ENCODE peak calls at places on chromosomes 7 and 10, in seven cellular contexts. One of them, this sample, is unnamed.

GRCh38 chr7:129828989-129829676 is 123.6 kb downstream of the UBE2H start:
- DNase-seq in OCI-LY7: no peak
- DNase-seq in Kasumi-1: peak; percentile 16
- DNase-seq in NCI-H1105 treated with DMSO at 0.1 percent for 48 hours: peak; percentile 20
- DNase-seq in NCI-H345: peak; percentile 71
- DNase-seq in midbrain: no peak
- DNase-seq in heart right ventricle: no peak
- DNase-seq in this sample: no peak

GRCh38 chr7:101733713-101734475 is 83.5 kb upstream of the CUX1 start:
- DNase-seq in heart right ventricle: peak; percentile 10
- DNase-seq in Kasumi-1: peak; percentile 89
- DNase-seq in NCI-H345: no peak
- DNase-seq in midbrain: peak; percentile 11
- DNase-seq in OCI-LY7: no peak
- DNase-seq in NCI-H1105 treated with DMSO at 0.1 percent for 48 hours: peak; percentile 32
- DNase-seq in this sample: peak; percentile 63

GRCh38 chr10:52870562-52870961 is 98.0 kb upstream of the MBL2 start:
- DNase-seq in midbrain: no peak
- DNase-seq in heart right ventricle: no peak
- DNase-seq in OCI-LY7: no peak
- DNase-seq in Kasumi-1: no peak
- DNase-seq in NCI-H1105 treated with DMSO at 0.1 percent for 48 hours: no peak
- DNase-seq in NCI-H345: no peak
- DNase-seq in this sample: no peak

GRCh38 chr10:118721005-118721876 is 33.5 kb downstream of the CACUL1 start:
- DNase-seq in midbrain: peak; percentile 78
- DNase-seq in NCI-H1105 treated with DMSO at 0.1 percent for 48 hours: peak; percentile 23
- DNase-seq in NCI-H345: peak; percentile 37
- DNase-seq in Kasumi-1: peak; percentile 81
- DNase-seq in OCI-LY7: peak; percentile 56
- DNase-seq in heart right ventricle: peak; percentile 57
- DNase-seq in this sample: peak; percentile 23

GRCh38 chr7:34133983-34134782 is 228.8 kb downstream of the BMPER start:
- DNase-seq in NCI-H345: peak; percentile 59
- DNase-seq in OCI-LY7: peak; percentile 10
- DNase-seq in NCI-H1105 treated with DMSO at 0.1 percent for 48 hours: peak; percentile 70
- DNase-seq in Kasumi-1: peak; percentile 45
- DNase-seq in midbrain: peak; percentile 41
- DNase-seq in heart right ventricle: peak; percentile 55
- DNase-seq in this sample: peak; percentile 45

GRCh38 chr7:36951257-36951697 is 227.0 kb upstream of the AOAH start:
- DNase-seq in NCI-H1105 treated with DMSO at 0.1 percent for 48 hours: no peak
- DNase-seq in OCI-LY7: peak; percentile 26
- DNase-seq in Kasumi-1: no peak
- DNase-seq in midbrain: no peak
- DNase-seq in heart right ventricle: no peak
- DNase-seq in NCI-H345: no peak
- DNase-seq in this sample: no peak

GRCh38 chr10:130171196-130171595 is 35.0 kb downstream of the GLRX3 start:
- DNase-seq in NCI-H345: no peak
- DNase-seq in midbrain: no peak
- DNase-seq in OCI-LY7: no peak
- DNase-seq in Kasumi-1: peak; percentile 91
- DNase-seq in NCI-H1105 treated with DMSO at 0.1 percent for 48 hours: no peak
- DNase-seq in heart right ventricle: no peak
- DNase-seq in this sample: no peak

GRCh38 chr7:28418311-28418710 is 6.0 kb downstream of the CREB5 start:
- DNase-seq in OCI-LY7: no peak
- DNase-seq in NCI-H345: no peak
- DNase-seq in Kasumi-1: no peak
- DNase-seq in NCI-H1105 treated with DMSO at 0.1 percent for 48 hours: no peak
- DNase-seq in midbrain: no peak
- DNase-seq in heart right ventricle: no peak
- DNase-seq in this sample: no peak

GRCh38 chr7:10973942-10974716 is 457 bp downstream of the PHF14 start:
- DNase-seq in NCI-H1105 treated with DMSO at 0.1 percent for 48 hours: peak; percentile 41
- DNase-seq in OCI-LY7: peak; percentile 41
- DNase-seq in heart right ventricle: no peak
- DNase-seq in NCI-H345: peak; percentile 44
- DNase-seq in midbrain: peak; percentile 5
- DNase-seq in Kasumi-1: peak; percentile 3
- DNase-seq in this sample: peak; percentile 59

GRCh38 chr7:143002106-143002505 is 24.8 kb downstream of the OR9A2 start:
- DNase-seq in Kasumi-1: peak; percentile 65
- DNase-seq in NCI-H1105 treated with DMSO at 0.1 percent for 48 hours: peak; percentile 16
- DNase-seq in NCI-H345: no peak
- DNase-seq in midbrain: no peak
- DNase-seq in heart right ventricle: no peak
- DNase-seq in OCI-LY7: peak; percentile 29
- DNase-seq in this sample: no peak

GRCh38 chr10:131694168-131694962 is 206.4 kb upstream of the PPP2R2D start:
- DNase-seq in heart right ventricle: no peak
- DNase-seq in OCI-LY7: no peak
- DNase-seq in NCI-H345: no peak
- DNase-seq in midbrain: no peak
- DNase-seq in NCI-H1105 treated with DMSO at 0.1 percent for 48 hours: no peak
- DNase-seq in Kasumi-1: no peak
- DNase-seq in this sample: peak; percentile 8

GRCh38 chr10:133523631-133524203 is 3.4 kb upstream of the CYP2E1 start:
- DNase-seq in midbrain: no peak
- DNase-seq in NCI-H345: no peak
- DNase-seq in Kasumi-1: no peak
- DNase-seq in OCI-LY7: no peak
- DNase-seq in NCI-H1105 treated with DMSO at 0.1 percent for 48 hours: no peak
- DNase-seq in heart right ventricle: no peak
- DNase-seq in this sample: no peak

GRCh38 chr7:22662490-22663145 is 64.4 kb upstream of the IL6 start:
- DNase-seq in heart right ventricle: no peak
- DNase-seq in NCI-H1105 treated with DMSO at 0.1 percent for 48 hours: no peak
- DNase-seq in midbrain: no peak
- DNase-seq in NCI-H345: no peak
- DNase-seq in Kasumi-1: no peak
- DNase-seq in OCI-LY7: no peak
- DNase-seq in this sample: no peak

GRCh38 chr7:95897557-95898183 is 125.3 kb downstream of the DYNC1I1 start:
- DNase-seq in NCI-H345: peak; percentile 50
- DNase-seq in heart right ventricle: no peak
- DNase-seq in Kasumi-1: no peak
- DNase-seq in NCI-H1105 treated with DMSO at 0.1 percent for 48 hours: peak; percentile 92
- DNase-seq in midbrain: no peak
- DNase-seq in OCI-LY7: peak; percentile 5
- DNase-seq in this sample: peak; percentile 52

GRCh38 chr10:110901954-110902819 is 16.8 kb downstream of the BBIP1 start:
- DNase-seq in midbrain: no peak
- DNase-seq in heart right ventricle: no peak
- DNase-seq in OCI-LY7: no peak
- DNase-seq in NCI-H1105 treated with DMSO at 0.1 percent for 48 hours: no peak
- DNase-seq in Kasumi-1: no peak
- DNase-seq in NCI-H345: no peak
- DNase-seq in this sample: no peak

GRCh38 chr7:150367187-150367510 is 1.5 kb upstream of the REPIN1 start:
- DNase-seq in NCI-H1105 treated with DMSO at 0.1 percent for 48 hours: no peak
- DNase-seq in midbrain: no peak
- DNase-seq in OCI-LY7: no peak
- DNase-seq in Kasumi-1: no peak
- DNase-seq in NCI-H345: no peak
- DNase-seq in heart right ventricle: no peak
- DNase-seq in this sample: no peak

GRCh38 chr10:89213191-89213808 is 6.2 kb upstream of the CH25H start:
- DNase-seq in Kasumi-1: peak; percentile 82
- DNase-seq in NCI-H345: peak; percentile 18
- DNase-seq in NCI-H1105 treated with DMSO at 0.1 percent for 48 hours: peak; percentile 15
- DNase-seq in midbrain: peak; percentile 68
- DNase-seq in OCI-LY7: peak; percentile 46
- DNase-seq in heart right ventricle: no peak
- DNase-seq in this sample: peak; percentile 26

GRCh38 chr10:47063858-47064257 is 152.6 kb downstream of the PTPN20 start:
- DNase-seq in midbrain: no peak
- DNase-seq in NCI-H345: peak; percentile 1
- DNase-seq in NCI-H1105 treated with DMSO at 0.1 percent for 48 hours: peak; percentile 25
- DNase-seq in OCI-LY7: no peak
- DNase-seq in heart right ventricle: no peak
- DNase-seq in Kasumi-1: no peak
- DNase-seq in this sample: no peak

GRCh38 chr7:80825499-80825898 is 93.4 kb downstream of the SEMA3C start:
- DNase-seq in NCI-H345: no peak
- DNase-seq in heart right ventricle: no peak
- DNase-seq in Kasumi-1: no peak
- DNase-seq in OCI-LY7: no peak
- DNase-seq in NCI-H1105 treated with DMSO at 0.1 percent for 48 hours: no peak
- DNase-seq in midbrain: peak; percentile 26
- DNase-seq in this sample: no peak

GRCh38 chr10:7410800-7411670 is at the start of gene SFMBT2:
- DNase-seq in heart right ventricle: peak; percentile 64
- DNase-seq in NCI-H1105 treated with DMSO at 0.1 percent for 48 hours: peak; percentile 20
- DNase-seq in midbrain: peak; percentile 63
- DNase-seq in Kasumi-1: peak; percentile 92
- DNase-seq in OCI-LY7: peak; percentile 77
- DNase-seq in NCI-H345: no peak
- DNase-seq in this sample: peak; percentile 50

GRCh38 chr10:121709674-121710073 is 111.4 kb upstream of the FGFR2 start:
- DNase-seq in Kasumi-1: no peak
- DNase-seq in NCI-H1105 treated with DMSO at 0.1 percent for 48 hours: no peak
- DNase-seq in NCI-H345: no peak
- DNase-seq in heart right ventricle: no peak
- DNase-seq in OCI-LY7: no peak
- DNase-seq in midbrain: no peak
- DNase-seq in this sample: no peak

GRCh38 chr10:78623577-78624215 is 445.1 kb upstream of the ZMIZ1 start:
- DNase-seq in NCI-H345: peak; percentile 16
- DNase-seq in heart right ventricle: no peak
- DNase-seq in midbrain: no peak
- DNase-seq in NCI-H1105 treated with DMSO at 0.1 percent for 48 hours: no peak
- DNase-seq in OCI-LY7: no peak
- DNase-seq in Kasumi-1: no peak
- DNase-seq in this sample: peak; percentile 36

GRCh38 chr10:93495654-93496321 is 624 bp upstream of the CEP55 start:
- DNase-seq in Kasumi-1: peak; percentile 41
- DNase-seq in heart right ventricle: peak; percentile 27
- DNase-seq in midbrain: peak; percentile 40
- DNase-seq in NCI-H345: peak; percentile 82
- DNase-seq in NCI-H1105 treated with DMSO at 0.1 percent for 48 hours: peak; percentile 53
- DNase-seq in OCI-LY7: peak; percentile 19
- DNase-seq in this sample: peak; percentile 70